ENCODE peak calls at places on chromosome 10, in four cellular contexts. T, Y, H and X are unnamed samples.
A peak's percentile ranks its signal among the peaks of the same experiment; 100 is the strongest.

GRCh38 chr10:132096863-132097478 is 31.2 kb downstream of the JAKMIP3 start:
- DNase-seq in T (no peak), Y (no peak), H (no peak), X (no peak)

GRCh38 chr10:117546630-117547300 is 4.2 kb downstream of the EMX2 start:
- DNase-seq in T (no peak), Y (no peak), H (no peak), X (no peak)

GRCh38 chr10:51630618-51631005 is 68.8 kb downstream of the CSTF2T start:
- DNase-seq in T (no peak), Y (no peak), H (no peak), X (no peak)

GRCh38 chr10:52652431-52653220 is 120.0 kb downstream of the MBL2 start:
- DNase-seq in T (no peak), Y (no peak), H (no peak), X (no peak)

GRCh38 chr10:120948889-120949382 is 97.8 kb downstream of the WDR11 start:
- DNase-seq in T (peak; percentile 9), Y (peak; percentile 78), H (peak; percentile 71), X (peak; percentile 37)

GRCh38 chr10:70323697-70324340 is 40.0 kb upstream of the NPFFR1 start:
- DNase-seq in T (no peak), Y (no peak), H (no peak), X (no peak)

GRCh38 chr10:25026463-25026862 is 10.1 kb downstream of the THNSL1 start:
- DNase-seq in T (no peak), Y (no peak), H (peak; percentile 26), X (no peak)

GRCh38 chr10:73653701-73654100 is 2.1 kb downstream of the SYNPO2L start:
- DNase-seq in T (no peak), Y (peak; percentile 75), H (no peak), X (no peak)

GRCh38 chr10:76205361-76205760 is 773.9 kb downstream of the LRMDA start:
- DNase-seq in T (no peak), Y (no peak), H (no peak), X (no peak)

GRCh38 chr10:127198307-127198706 is 1.9 kb upstream of the INSYN2A start:
- DNase-seq in T (no peak), Y (no peak), H (no peak), X (no peak)

GRCh38 chr10:29699621-29700020 is 64.8 kb upstream of the SVIL start:
- DNase-seq in T (no peak), Y (no peak), H (no peak), X (no peak)

GRCh38 chr10:34907743-34908425 is 92.8 kb upstream of the PARD3 start:
- DNase-seq in T (no peak), Y (no peak), H (no peak), X (no peak)

GRCh38 chr10:69631566-69631965 is 1.5 kb downstream of the FAM241B start:
- DNase-seq in T (no peak), Y (no peak), H (no peak), X (no peak)

GRCh38 chr10:34761443-34761842 is 53.7 kb downstream of the PARD3 start:
- DNase-seq in T (no peak), Y (no peak), H (no peak), X (no peak)

GRCh38 chr10:86950349-86950748 is 7.1 kb downstream of the MMRN2 start:
- DNase-seq in T (no peak), Y (no peak), H (no peak), X (no peak)

GRCh38 chr10:10677479-10677878 is 340.2 kb upstream of the CELF2 start:
- DNase-seq in T (no peak), Y (peak; percentile 39), H (peak; percentile 67), X (peak; percentile 37)

GRCh38 chr10:43671659-43672555 is 23.2 kb upstream of the ZNF32 start:
- DNase-seq in T (no peak), Y (peak; percentile 67), H (peak; percentile 73), X (peak; percentile 43)

GRCh38 chr10:101028446-101029244 is 2.3 kb downstream of the PDZD7 start:
- DNase-seq in T (no peak), Y (peak; percentile 68), H (no peak), X (peak; percentile 46)

GRCh38 chr10:22690614-22691431 is 23.6 kb downstream of the PIP4K2A start:
- DNase-seq in T (no peak), Y (no peak), H (no peak), X (no peak)

GRCh38 chr10:75272896-75273295 is 37.1 kb upstream of the COMTD1 start:
- DNase-seq in T (no peak), Y (no peak), H (no peak), X (no peak)

GRCh38 chr10:1646332-1646731 is 91.0 kb downstream of the ADARB2 start:
- DNase-seq in T (no peak), Y (no peak), H (no peak), X (no peak)